ENCODE peak calls at places on chromosomes 1 and 21, in six cellular contexts. P, S, Y, N, Z and I are unnamed samples.

GRCh38 chr1:198528376-198528775 is 12.1 kb downstream of the ATP6V1G3 start:
- DNase-seq in P (peak; percentile 72), S (no peak), Y (no peak), N (no peak), Z (peak; percentile 85), I (no peak)

GRCh38 chr21:39314155-39315027 is 959 bp upstream of the BRWD1 start:
- DNase-seq in P (peak; percentile 80), S (peak; percentile 59), Y (peak; percentile 58), N (peak; percentile 35), Z (peak; percentile 78), I (peak; percentile 69)

GRCh38 chr1:245898581-245898980 is 608.5 kb downstream of the SMYD3 start:
- DNase-seq in P (no peak), S (no peak), Y (no peak), N (no peak), Z (no peak), I (no peak)

GRCh38 chr21:42102063-42102462 is 30.9 kb downstream of the UMODL1 start:
- DNase-seq in P (peak; percentile 25), S (no peak), Y (peak; percentile 64), N (no peak), Z (no peak), I (no peak)

GRCh38 chr1:21645550-21645949 is 23.6 kb downstream of the RAP1GAP start:
- DNase-seq in P (no peak), S (no peak), Y (no peak), N (no peak), Z (no peak), I (no peak)

GRCh38 chr1:172671591-172671990 is 12.7 kb downstream of the FASLG start:
- DNase-seq in P (peak; percentile 84), S (no peak), Y (no peak), N (no peak), Z (peak; percentile 68), I (no peak)

GRCh38 chr21:41640756-41641509 is 125.9 kb downstream of the RIPK4 start:
- DNase-seq in P (peak; percentile 63), S (no peak), Y (no peak), N (no peak), Z (peak; percentile 73), I (no peak)

GRCh38 chr1:234276389-234276788 is 96.9 kb upstream of the COA6 start:
- DNase-seq in P (no peak), S (no peak), Y (no peak), N (no peak), Z (no peak), I (no peak)

GRCh38 chr21:14762734-14763694 is 216.9 kb upstream of the SAMSN1 start:
- DNase-seq in P (no peak), S (no peak), Y (peak; percentile 89), N (no peak), Z (no peak), I (no peak)

GRCh38 chr1:33165209-33165608 is 16.6 kb downstream of the TRIM62 start:
- DNase-seq in P (no peak), S (no peak), Y (no peak), N (no peak), Z (no peak), I (no peak)

GRCh38 chr1:151998611-151999362 is 5.1 kb upstream of the S100A10 start:
- DNase-seq in P (no peak), S (no peak), Y (no peak), N (no peak), Z (no peak), I (no peak)

GRCh38 chr1:147890177-147890790 is 12.3 kb upstream of the GJA8 start:
- DNase-seq in P (peak; percentile 14), S (peak; percentile 60), Y (peak; percentile 80), N (peak; percentile 37), Z (peak; percentile 22), I (peak; percentile 22)

GRCh38 chr1:179229214-179230140 is at the start of gene ABL2:
- DNase-seq in P (peak; percentile 33), S (no peak), Y (peak; percentile 80), N (peak; percentile 19), Z (peak; percentile 6), I (peak; percentile 72)

GRCh38 chr21:42330380-42331336 is 15.4 kb upstream of the TFF3 start:
- DNase-seq in P (no peak), S (no peak), Y (no peak), N (no peak), Z (no peak), I (no peak)

GRCh38 chr1:93779540-93780121 is 98.0 kb upstream of the BCAR3 start:
- DNase-seq in P (peak; percentile 73), S (peak; percentile 69), Y (no peak), N (no peak), Z (no peak), I (no peak)

GRCh38 chr1:24978383-24979032 is 48.4 kb upstream of the RUNX3 start:
- DNase-seq in P (no peak), S (no peak), Y (no peak), N (no peak), Z (no peak), I (no peak)

GRCh38 chr1:67044631-67045270 is 9.2 kb downstream of the SLC35D1 start:
- DNase-seq in P (no peak), S (no peak), Y (no peak), N (no peak), Z (no peak), I (no peak)

GRCh38 chr1:233668725-233669294 is 54.9 kb downstream of the KCNK1 start:
- DNase-seq in P (peak; percentile 40), S (no peak), Y (no peak), N (no peak), Z (peak; percentile 84), I (no peak)

GRCh38 chr1:154199563-154199879 is 6.6 kb downstream of the CFAP141 start:
- DNase-seq in P (no peak), S (no peak), Y (no peak), N (no peak), Z (peak; percentile 31), I (no peak)

DNA sequence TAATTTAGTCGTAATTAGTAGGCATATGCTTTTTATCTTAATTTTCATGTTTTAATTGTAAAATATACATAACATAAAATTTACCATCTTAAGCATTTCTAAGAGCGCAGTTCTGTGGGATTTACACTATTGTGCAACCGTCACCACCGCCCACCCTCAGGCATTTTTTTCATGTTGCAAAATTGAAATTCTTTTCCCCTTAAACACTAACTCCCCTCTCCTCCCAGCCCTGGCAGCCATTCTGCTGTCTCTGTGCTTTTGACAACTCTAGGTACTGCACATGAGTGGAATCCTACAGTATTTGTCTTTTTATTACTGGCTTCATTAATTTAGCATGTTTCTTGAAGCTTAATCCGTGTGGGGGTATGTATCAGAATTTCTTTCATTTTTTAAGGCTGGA is 7.8 kb downstream of the PIK3CD start:
- DNase-seq in P (peak; percentile 84), S (peak; percentile 68), Y (no peak), N (peak; percentile 24), Z (peak; percentile 77), I (no peak)
- H3K4me3 ChIP-seq in P (no peak overlapping the region), S (no peak overlapping the region), Y (no peak overlapping the region), N (no peak overlapping the region), Z (no peak overlapping the region), I (no peak overlapping the region)

DNA sequence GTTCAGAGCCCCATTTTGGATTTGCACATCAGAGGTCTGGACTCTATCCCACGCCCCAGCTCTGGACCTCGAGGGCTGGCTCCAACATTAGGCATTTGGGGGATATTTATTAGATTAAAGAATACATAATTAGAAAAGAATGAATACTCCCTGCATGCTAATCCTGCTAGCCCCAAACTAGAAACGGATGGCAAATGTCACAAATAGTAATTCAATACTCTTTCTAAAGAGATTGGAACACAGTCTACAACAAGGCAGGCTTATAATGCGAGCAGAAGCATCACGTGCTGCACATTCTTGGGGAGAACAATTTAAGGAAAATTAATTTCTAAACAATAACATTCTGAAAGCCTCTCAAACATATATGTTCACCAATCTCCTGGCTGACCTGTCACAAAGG is 27.6 kb upstream of the RAP1A start:
- DNase-seq in P (no peak), S (no peak), Y (no peak), N (no peak), Z (no peak), I (no peak)
- H3K4me3 ChIP-seq in P (no peak overlapping the region), S (no peak overlapping the region), Y (no peak overlapping the region), N (no peak overlapping the region), Z (no peak overlapping the region), I (no peak overlapping the region)

DNA sequence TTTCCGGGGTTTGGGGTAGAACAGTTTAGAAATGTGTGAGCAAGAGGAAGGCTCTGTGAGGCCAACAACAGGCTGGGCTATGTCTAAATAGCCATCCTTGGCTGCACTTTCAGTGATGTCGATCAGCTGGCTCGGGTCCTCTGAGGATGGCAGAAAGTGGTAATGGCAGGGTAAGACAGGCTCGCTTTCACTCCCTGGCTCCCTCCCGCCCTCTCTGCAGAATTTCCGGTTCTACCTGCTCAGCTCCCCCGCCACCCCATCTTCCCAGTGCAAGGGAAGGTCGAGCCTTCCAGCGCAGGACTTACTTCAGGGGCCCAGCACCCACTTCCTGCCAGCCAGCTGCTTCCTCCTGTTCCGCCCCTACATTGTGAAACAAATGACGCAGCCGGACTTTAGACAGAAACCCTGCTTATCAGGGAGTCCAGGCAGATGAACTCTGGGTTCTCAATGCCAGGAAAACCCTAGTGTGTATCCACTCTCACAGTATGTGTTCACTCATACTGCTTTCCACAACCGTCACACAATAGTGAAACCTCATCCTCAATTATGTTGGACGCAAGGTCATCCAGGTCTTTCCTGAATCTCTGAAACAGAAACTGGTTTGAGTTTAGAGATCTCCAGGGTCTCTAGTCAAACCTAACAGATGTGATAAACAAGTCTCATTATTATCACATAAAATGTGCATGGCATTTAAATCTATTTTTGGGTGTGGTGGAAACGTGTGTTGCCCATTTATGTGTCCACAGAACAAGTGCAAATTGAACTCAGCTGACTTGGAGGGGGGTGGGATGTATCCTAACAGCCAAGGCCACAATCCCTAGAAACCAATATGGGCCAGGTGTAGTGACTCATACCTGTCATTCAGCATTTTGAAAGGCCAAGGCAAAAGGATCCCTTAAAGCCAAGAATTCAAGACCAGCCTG is 7.1 kb downstream of the F11R start:
- DNase-seq in P (peak; percentile 62), S (peak; percentile 74), Y (peak; percentile 98), N (peak; percentile 77), Z (peak; percentile 78), I (peak; percentile 78)
- H3K4me3 ChIP-seq in P (no peak overlapping the region), S (no peak overlapping the region), Y (peak overlapping the region; percentile 51), N (no peak overlapping the region), Z (no peak overlapping the region), I (no peak overlapping the region)

GRCh38 chr1:203795382-203796222 is at the start of the genes ZBED6 and ZC3H11A:
- DNase-seq in P (peak; percentile 99), S (peak; percentile 98), Y (peak; percentile 100), N (peak; percentile 100), Z (peak; percentile 98), I (peak; percentile 99)

GRCh38 chr1:203797948-203798347 is 2.5 kb downstream of the ZBED6 start:
- DNase-seq in P (peak; percentile 16), S (no peak), Y (no peak), N (peak; percentile 38), Z (no peak), I (no peak)

GRCh38 chr1:203799157-203799556 is 3.7 kb downstream of the ZBED6 start:
- DNase-seq in P (peak; percentile 11), S (no peak), Y (no peak), N (no peak), Z (peak; percentile 33), I (no peak)

GRCh38 chr1:203796223-203796747 is 862 bp downstream of the ZBED6 start:
- DNase-seq in P (peak; percentile 31), S (peak; percentile 12), Y (peak; percentile 40), N (no peak), Z (peak; percentile 35), I (no peak)

GRCh38 chr1:203797216-203797615 is 1.8 kb downstream of the ZBED6 start:
- DNase-seq in P (no peak), S (no peak), Y (no peak), N (no peak), Z (no peak), I (no peak)
- H3K4me3 ChIP-seq in P (peak overlapping the region; percentile 89), S (peak overlapping the region; percentile 90), Y (peak overlapping the region; percentile 66), N (peak overlapping the region; percentile 63), Z (peak overlapping the region; percentile 77), I (peak overlapping the region; percentile 88)